ENCODE peak calls at places on chromosomes 1 and 21, in five cellular contexts. X, A, C, G and Q are unnamed samples.

GRCh38 chr1:169180167-169180566 is 73.7 kb downstream of the ATP1B1 start:
- DNase-seq in C (no peak), A (no peak), X (no peak), G (no peak), Q (no peak)

GRCh38 chr1:156491151-156491949 is 9.2 kb downstream of the MEF2D start:
- DNase-seq in A (no peak), C (no peak), G (no peak), X (no peak), Q (no peak)

GRCh38 chr1:9874959-9875635 is 35.0 kb downstream of the CTNNBIP1 start:
- DNase-seq in G (peak; percentile 20), X (peak; percentile 68), A (peak; percentile 98), C (peak; percentile 92), Q (peak; percentile 95)

GRCh38 chr1:53284224-53285020 is 43.4 kb downstream of the LRP8 start:
- DNase-seq in G (no peak), A (no peak), C (no peak), X (no peak), Q (no peak)

GRCh38 chr21:34617753-34618339 is 2.9 kb upstream of the RCAN1 start:
- DNase-seq in C (no peak), X (no peak), G (no peak), A (no peak), Q (no peak)

GRCh38 chr21:44495641-44496040 is 40.3 kb downstream of the LRRC3 start:
- DNase-seq in A (no peak), C (no peak), G (no peak), X (no peak), Q (no peak)

GRCh38 chr1:30450148-30450817 is 273.1 kb downstream of the MATN1 start:
- DNase-seq in X (no peak), G (no peak), A (no peak), C (peak; percentile 11), Q (no peak)

GRCh38 chr1:38117444-38117887 is 70.9 kb upstream of the POU3F1 start:
- DNase-seq in A (no peak), C (no peak), G (no peak), X (no peak), Q (no peak)

GRCh38 chr1:225651376-225651871 is 1.5 kb downstream of the ENAH start:
- DNase-seq in G (no peak), A (no peak), C (no peak), X (no peak), Q (no peak)

GRCh38 chr1:63843884-63844283 is 70.1 kb downstream of the ROR1 start:
- DNase-seq in C (no peak), X (no peak), G (no peak), A (no peak), Q (peak; percentile 58)

GRCh38 chr1:180728472-180729106 is 96.8 kb downstream of the XPR1 start:
- DNase-seq in A (no peak), C (no peak), X (no peak), G (no peak), Q (no peak)

GRCh38 chr1:224430511-224431113 is 4.0 kb downstream of the WDR26 start:
- DNase-seq in X (peak; percentile 55), C (no peak), G (no peak), A (peak; percentile 36), Q (no peak)

GRCh38 chr1:229870381-229870780 is 196.7 kb upstream of the GALNT2 start:
- DNase-seq in A (no peak), G (no peak), C (no peak), X (no peak), Q (no peak)

DNA sequence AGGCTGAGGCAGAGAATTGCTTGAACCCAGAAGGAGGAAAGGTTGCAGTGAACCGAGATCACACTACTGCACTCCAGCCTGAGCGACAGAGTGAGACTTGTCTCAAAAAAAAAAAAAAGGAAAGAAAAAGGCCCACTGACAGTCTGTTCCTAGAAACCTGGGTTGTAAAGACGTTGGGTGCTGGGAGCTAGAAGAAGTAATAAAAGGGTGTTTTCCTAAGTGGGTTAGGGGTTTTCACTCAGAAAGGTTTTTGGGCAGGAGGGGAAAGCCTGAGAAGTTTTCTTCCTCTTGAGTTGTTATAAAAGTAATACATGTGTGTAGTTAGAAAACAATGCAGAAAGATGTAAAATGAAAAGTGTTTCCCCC is 25.4 kb downstream of the CELA3A start:
- DNase-seq in A (no peak), G (no peak), C (no peak), X (no peak), Q (no peak)
- H3K4me1 ChIP-seq in A (peaks cover 29% of the 10 kb centered on the region), G (peaks cover 11% of the 10 kb centered on the region), C (peaks cover 8% of the 10 kb centered on the region), X (peaks cover 44% of the 10 kb centered on the region), Q (peaks cover 13% of the 10 kb centered on the region)

DNA sequence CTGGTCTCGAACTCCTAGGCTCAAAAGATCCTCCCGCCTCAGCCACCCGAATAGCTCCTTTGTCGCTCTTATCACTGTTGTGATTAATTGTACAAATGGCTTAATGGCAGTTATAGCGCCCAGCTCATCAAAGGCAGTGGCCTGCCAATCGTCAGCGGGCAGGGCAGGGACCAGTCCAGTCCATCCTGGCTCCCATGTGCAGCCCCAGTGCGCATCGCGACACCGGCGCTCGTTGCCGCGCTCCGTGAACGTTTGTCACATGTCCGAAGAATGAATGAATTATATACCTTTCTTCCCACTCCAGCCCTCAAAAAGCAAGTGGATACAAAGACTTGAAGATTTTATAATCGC is 18.4 kb downstream of the MTX1 start:
- DNase-seq in A (peak; percentile 54), X (peak; percentile 38), G (no peak), C (peak; percentile 80), Q (peak; percentile 70)
- TF ChIP-seq CREB1 in A (no peak), X (no peak), G (peak; percentile 5), C (no peak), Q (no peak)

GRCh38 chr1:116915182-116915611 is 5.5 kb downstream of the PTGFRN start:
- DNase-seq in A (no peak), G (no peak), X (no peak), C (no peak), Q (no peak)
- H3K4me1 ChIP-seq in A (peaks cover 71% of the 10 kb centered on the region), G (no peaks in the 10 kb centered on the region), X (peaks cover 37% of the 10 kb centered on the region), C (peaks cover 18% of the 10 kb centered on the region), Q (peaks cover 27% of the 10 kb centered on the region)

DNA sequence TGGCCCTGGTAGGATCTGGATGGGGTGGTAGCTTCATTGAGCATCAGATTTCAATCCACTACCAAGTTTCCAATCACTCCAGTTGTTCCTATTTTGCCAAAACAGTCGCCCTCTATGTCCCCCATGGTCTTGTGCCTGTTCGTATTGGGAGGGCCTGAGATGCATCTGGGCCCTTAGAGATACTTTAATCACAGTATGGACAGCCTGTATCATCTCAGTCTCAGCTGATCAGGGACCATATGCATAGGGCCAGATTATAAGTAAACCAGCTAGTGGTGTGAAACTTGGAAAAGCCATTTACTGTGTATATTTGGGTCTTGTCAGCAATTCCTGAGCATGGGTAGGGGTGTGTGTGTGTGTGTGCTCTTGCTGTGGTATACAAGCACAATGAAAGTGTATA is 22.8 kb downstream of the SH3BGR start:
- DNase-seq in G (no peak), A (no peak), C (no peak), X (no peak), Q (no peak)
- TF ChIP-seq CREB1 in G (no peak), A (no peak), C (no peak), X (no peak), Q (no peak)